ENCODE peak calls at places on chromosomes 7 and 10, in five cellular contexts. M is B cell, F is neural crest cell, A is lung, D is foreskin fibroblast. C is an unnamed sample.
A peak's percentile ranks its signal among the peaks of the same experiment; 100 is the strongest.

GRCh38 chr7:24965831-24966708 is 13.9 kb downstream of the OSBPL3 start:
- DNase-seq in M (peak; percentile 59), D (no peak), F (no peak), A (peak; percentile 41), C (peak; percentile 23)

GRCh38 chr7:91457208-91457607 is 193.0 kb downstream of the FZD1 start:
- DNase-seq in F (no peak), A (no peak), D (no peak), M (no peak), C (no peak)

GRCh38 chr10:99435986-99436633 is 5.7 kb upstream of the GOT1 start:
- DNase-seq in D (peak; percentile 25), M (no peak), F (no peak), A (no peak), C (no peak)

GRCh38 chr10:129768437-129769355 is 195.4 kb downstream of the EBF3 start:
- DNase-seq in D (no peak), A (no peak), F (no peak), M (no peak), C (peak; percentile 74)

GRCh38 chr10:44398271-44398670 is 13.4 kb upstream of the CXCL12 start:
- DNase-seq in M (no peak), F (no peak), A (no peak), D (no peak), C (no peak)

GRCh38 chr7:155214328-155214986 is 83.2 kb upstream of the INSIG1 start:
- DNase-seq in D (peak; percentile 23), M (no peak), F (no peak), A (no peak), C (no peak)

GRCh38 chr7:129793506-129794310 is 159.1 kb downstream of the UBE2H start:
- DNase-seq in A (no peak), F (no peak), M (no peak), D (no peak), C (no peak)

GRCh38 chr7:70056363-70056762 is 458.1 kb downstream of the AUTS2 start:
- DNase-seq in F (no peak), A (no peak), M (no peak), D (no peak), C (no peak)

GRCh38 chr7:17233643-17234397 is 64.6 kb upstream of the AHR start:
- DNase-seq in M (no peak), F (no peak), A (no peak), D (no peak), C (no peak)

GRCh38 chr10:49296382-49296781 is 2.6 kb upstream of the C10orf71 start:
- DNase-seq in D (no peak), A (no peak), M (no peak), F (no peak), C (no peak)

GRCh38 chr10:37285063-37285462 is 159.7 kb downstream of the ANKRD30A start:
- DNase-seq in A (no peak), M (no peak), D (no peak), F (no peak), C (no peak)

GRCh38 chr7:44536090-44536489 is 5.0 kb downstream of the NPC1L1 start:
- DNase-seq in A (no peak), M (no peak), F (no peak), D (no peak), C (no peak)

GRCh38 chr10:58856508-58857240 is 319.8 kb upstream of the PHYHIPL start:
- DNase-seq in F (no peak), D (peak; percentile 95), M (no peak), A (peak; percentile 54), C (no peak)

GRCh38 chr7:132485600-132486594 is 90.4 kb downstream of the PLXNA4 start:
- DNase-seq in F (no peak), A (no peak), D (no peak), M (no peak), C (peak; percentile 45)

GRCh38 chr7:26117142-26117807 is 34.7 kb upstream of the NFE2L3 start:
- DNase-seq in A (no peak), F (no peak), M (no peak), D (no peak), C (no peak)

GRCh38 chr7:80681272-80681885 is 42.9 kb downstream of the CD36 start:
- DNase-seq in D (no peak), M (no peak), F (no peak), A (no peak), C (no peak)

GRCh38 chr10:43692051-43692825 is 43.6 kb upstream of the ZNF32 start:
- DNase-seq in F (no peak), D (peak; percentile 61), A (no peak), M (no peak), C (no peak)

GRCh38 chr10:75009426-75009825 is 102.0 kb upstream of the SAMD8 start:
- DNase-seq in M (no peak), A (no peak), D (no peak), F (no peak), C (no peak)

GRCh38 chr7:46363688-46364087 is 442.6 kb upstream of the IGFBP3 start:
- DNase-seq in M (no peak), F (no peak), D (no peak), A (no peak), C (no peak)

GRCh38 chr7:6244021-6244420 is 28.4 kb downstream of the CYTH3 start:
- DNase-seq in A (no peak), M (no peak), F (no peak), D (no peak), C (no peak)

GRCh38 chr7:76166404-76167255 is 35.1 kb upstream of the SRRM3 start:
- DNase-seq in F (peak; percentile 99), D (peak; percentile 92), A (peak; percentile 97), M (peak; percentile 87), C (peak; percentile 99)

GRCh38 chr10:94546058-94546595 is 539 bp downstream of the HELLS start:
- DNase-seq in A (no peak), F (no peak), M (no peak), D (peak; percentile 2), C (no peak)

GRCh38 chr10:6204341-6205191 is 1.8 kb downstream of the PFKFB3 start:
- DNase-seq in F (no peak), D (peak; percentile 82), M (peak; percentile 48), A (peak; percentile 69), C (peak; percentile 41)

GRCh38 chr10:112716924-112717348 is 233.1 kb upstream of the TCF7L2 start:
- DNase-seq in F (no peak), A (no peak), D (peak; percentile 78), M (no peak), C (no peak)

GRCh38 chr7:42091461-42092229 is 145.4 kb downstream of the GLI3 start:
- DNase-seq in A (peak; percentile 61), F (no peak), M (no peak), D (no peak), C (no peak)

GRCh38 chr7:152130658-152131590 is 105.5 kb downstream of the GALNT11 start:
- DNase-seq in M (no peak), F (no peak), D (no peak), A (no peak), C (no peak)

GRCh38 chr10:93576888-93577287 is 10.4 kb downstream of the FFAR4 start:
- DNase-seq in M (no peak), A (no peak), F (no peak), D (no peak), C (no peak)

GRCh38 chr7:132527467-132528410 is 48.5 kb downstream of the PLXNA4 start:
- DNase-seq in D (no peak), A (no peak), M (no peak), F (no peak), C (no peak)

DNA sequence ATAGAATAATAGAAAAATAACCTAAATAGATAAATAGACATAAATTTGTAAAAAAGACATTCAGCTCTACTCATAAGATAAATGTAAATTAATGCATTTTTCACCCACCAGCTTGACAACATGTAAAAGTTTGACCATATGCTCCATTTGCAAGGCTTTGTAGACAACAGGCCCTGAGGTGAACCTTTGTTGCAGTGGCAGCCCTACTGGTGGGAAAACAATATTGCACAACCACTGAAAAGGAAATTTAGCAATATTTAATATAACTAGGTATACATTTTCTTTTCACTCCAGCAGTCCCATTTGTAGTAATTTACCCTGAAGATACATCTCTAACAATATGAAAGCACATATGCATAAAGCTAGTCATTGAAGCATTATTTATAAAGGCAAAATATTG is 39.0 kb upstream of the ADRA2A start:
- DNase-seq in D (no peak), F (no peak), M (no peak), A (no peak), C (no peak)
- TF ChIP-seq CTCF in D (no peak), F (peak; percentile 49), M (no peak), A (no peak), C (peak; percentile 14)

GRCh38 chr10:3484306-3485187 is 300.5 kb downstream of the KLF6 start:
- DNase-seq in A (no peak), F (no peak), D (no peak), M (peak; percentile 72), C (no peak)
- TF ChIP-seq CTCF in A (no peak), F (no peak), D (no peak), M (peak; percentile 28), C (no peak)

GRCh38 chr7:33108591-33108930 is 643 bp downstream of the RP9 start:
- DNase-seq in A (no peak), M (no peak), F (no peak), D (no peak), C (peak; percentile 21)
- TF ChIP-seq CTCF in A (no peak), M (no peak), F (peak; percentile 42), D (no peak), C (no peak)

GRCh38 chr7:1767524-1767923 is 97.4 kb downstream of the ELFN1 start:
- DNase-seq in F (no peak), D (no peak), M (no peak), A (no peak), C (no peak)
- TF ChIP-seq CTCF in F (no peak), D (no peak), M (no peak), A (no peak), C (peak; percentile 12)

DNA sequence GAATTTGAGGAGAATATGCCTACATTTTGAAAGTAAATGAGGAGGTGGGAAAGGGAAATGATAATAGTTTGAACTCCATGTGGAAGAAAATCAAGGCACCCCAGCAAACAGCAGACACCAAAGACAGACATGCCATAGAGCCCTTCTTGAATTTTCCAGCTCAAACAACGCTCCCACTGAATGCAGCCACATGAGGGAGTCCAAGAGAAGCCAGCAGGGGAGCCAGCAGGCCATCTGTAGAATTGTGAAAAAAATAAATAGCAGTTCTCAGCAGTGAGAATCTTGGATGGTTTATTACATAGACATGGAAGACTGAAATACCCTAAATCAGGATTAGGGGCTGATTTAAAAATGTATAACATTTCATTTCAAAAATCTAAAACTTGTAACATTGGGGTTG is 1567.3 kb upstream of the LRRTM3 start:
- DNase-seq in D (no peak), F (no peak), A (no peak), M (no peak), C (peak; percentile 40)
- TF ChIP-seq CTCF in D (peak; percentile 6), F (peak; percentile 60), A (no peak), M (no peak), C (peak; percentile 37)

C was measured in glutamatergic neuron.